ENCODE peak calls at places on chromosomes 6 and 20, in seven cellular contexts. M is K562, A is A549, R is IMR-90, B is GM12878, K is H1, W is HCT116. Y is an unnamed sample.

GRCh38 chr6:11225990-11226389 is 6.5 kb downstream of the NEDD9 start:
- DNase-seq in M (no peak), A (no peak), R (no peak), B (no peak), K (no peak), W (no peak), Y (peak; percentile 75)

GRCh38 chr6:145372671-145373123 is 362.6 kb downstream of the EPM2A start:
- DNase-seq in M (no peak), A (no peak), R (peak; percentile 65), B (peak; percentile 52), K (no peak), W (no peak), Y (peak; percentile 12)

GRCh38 chr6:75430631-75431345 is 62.8 kb downstream of the FILIP1 start:
- DNase-seq in M (no peak), A (no peak), R (no peak), B (no peak), K (no peak), W (no peak), Y (no peak)

GRCh38 chr20:23156170-23156841 is 70.2 kb upstream of the CD93 start:
- DNase-seq in M (peak; percentile 62), A (peak; percentile 41), R (peak; percentile 82), B (no peak), K (no peak), W (peak; percentile 78), Y (peak; percentile 50)

GRCh38 chr20:13671500-13672288 is 33.0 kb upstream of the TASP1 start:
- DNase-seq in M (no peak), A (no peak), R (peak; percentile 62), B (no peak), K (no peak), W (no peak), Y (no peak)

GRCh38 chr6:111952326-111952725 is 79.1 kb upstream of the FYN start:
- DNase-seq in M (no peak), A (no peak), R (no peak), B (no peak), K (no peak), W (no peak), Y (no peak)

GRCh38 chr20:7704021-7704420 is 236.2 kb downstream of the HAO1 start:
- DNase-seq in M (no peak), A (no peak), R (no peak), B (no peak), K (no peak), W (no peak), Y (no peak)

GRCh38 chr6:127302728-127303675 is 36.3 kb downstream of the RNF146 start:
- DNase-seq in M (peak; percentile 24), A (peak; percentile 44), R (peak; percentile 48), B (no peak), K (no peak), W (peak; percentile 16), Y (peak; percentile 25)

GRCh38 chr6:136410201-136411027 is 120.8 kb upstream of the BCLAF1 start:
- DNase-seq in M (no peak), A (no peak), R (peak; percentile 29), B (peak; percentile 3), K (no peak), W (no peak), Y (no peak)

GRCh38 chr6:15247750-15248450 is 2.0 kb downstream of the JARID2 start:
- DNase-seq in M (peak; percentile 70), A (peak; percentile 54), R (peak; percentile 62), B (no peak), K (no peak), W (no peak), Y (peak; percentile 46)

GRCh38 chr20:22339946-22340345 is 244.4 kb downstream of the FOXA2 start:
- DNase-seq in M (no peak), A (no peak), R (no peak), B (no peak), K (no peak), W (no peak), Y (no peak)

GRCh38 chr6:75493400-75494064 is at the start of gene FILIP1:
- DNase-seq in M (no peak), A (peak; percentile 75), R (peak; percentile 56), B (no peak), K (no peak), W (no peak), Y (no peak)

GRCh38 chr6:5999688-6000608 is 6.8 kb downstream of the NRN1 start:
- DNase-seq in M (no peak), A (no peak), R (no peak), B (no peak), K (no peak), W (no peak), Y (no peak)

GRCh38 chr6:67358241-67358640 is 1276.8 kb upstream of the ADGRB3 start:
- DNase-seq in M (no peak), A (no peak), R (no peak), B (no peak), K (no peak), W (no peak), Y (no peak)

GRCh38 chr6:32074996-32075532 is 34.1 kb downstream of the TNXB start:
- DNase-seq in M (no peak), A (no peak), R (peak; percentile 34), B (no peak), K (no peak), W (no peak), Y (no peak)

GRCh38 chr6:124076336-124077048 is 272.8 kb downstream of the NKAIN2 start:
- DNase-seq in M (no peak), A (no peak), R (no peak), B (no peak), K (no peak), W (no peak), Y (no peak)

GRCh38 chr6:91781946-91782345 is 1195.1 kb upstream of the MAP3K7 start:
- DNase-seq in M (no peak), A (no peak), R (no peak), B (no peak), K (no peak), W (no peak), Y (no peak)

GRCh38 chr6:109891924-109892323 is 86.2 kb upstream of the GPR6 start:
- DNase-seq in M (no peak), A (no peak), R (no peak), B (no peak), K (no peak), W (no peak), Y (no peak)

GRCh38 chr6:144314003-144314485 is 28.9 kb downstream of the UTRN start:
- DNase-seq in M (no peak), A (no peak), R (peak; percentile 75), B (no peak), K (no peak), W (no peak), Y (no peak)

GRCh38 chr20:57066126-57066900 is 200.1 kb downstream of the BMP7 start:
- DNase-seq in M (no peak), A (no peak), R (no peak), B (no peak), K (no peak), W (no peak), Y (no peak)

GRCh38 chr6:146851837-146852236 is 253.1 kb downstream of the ADGB start:
- DNase-seq in M (no peak), A (no peak), R (peak; percentile 94), B (no peak), K (no peak), W (no peak), Y (no peak)

GRCh38 chr20:39112196-39112743 is 150.1 kb downstream of the DHX35 start:
- DNase-seq in M (peak; percentile 82), A (peak; percentile 66), R (peak; percentile 28), B (no peak), K (peak; percentile 54), W (peak; percentile 50), Y (peak; percentile 65)

GRCh38 chr6:127484207-127484858 is 25.1 kb upstream of the KIAA0408 start:
- DNase-seq in M (no peak), A (peak; percentile 23), R (peak; percentile 70), B (peak; percentile 39), K (no peak), W (no peak), Y (peak; percentile 73)

GRCh38 chr6:98574991-98575390 is 259.4 kb upstream of the POU3F2 start:
- DNase-seq in M (no peak), A (peak; percentile 0), R (no peak), B (no peak), K (no peak), W (no peak), Y (peak; percentile 45)

GRCh38 chr6:130513770-130514169 is 148.0 kb downstream of the TMEM200A start:
- DNase-seq in M (peak; percentile 6), A (no peak), R (peak; percentile 65), B (peak; percentile 45), K (no peak), W (no peak), Y (no peak)

GRCh38 chr6:167505199-167505598 is 180.3 kb downstream of the TTLL2 start:
- DNase-seq in M (no peak), A (no peak), R (no peak), B (no peak), K (no peak), W (no peak), Y (no peak)

GRCh38 chr6:167506443-167507231 is 181.8 kb downstream of the TTLL2 start:
- DNase-seq in M (no peak), A (no peak), R (no peak), B (no peak), K (no peak), W (no peak), Y (peak; percentile 68)

GRCh38 chr6:167505782-167506181 is 180.9 kb downstream of the TTLL2 start:
- DNase-seq in M (no peak), A (no peak), R (no peak), B (no peak), K (no peak), W (no peak), Y (no peak)

GRCh38 chr6:167502471-167502870 is 177.6 kb downstream of the TTLL2 start:
- DNase-seq in M (no peak), A (no peak), R (no peak), B (no peak), K (no peak), W (no peak), Y (no peak)

GRCh38 chr6:167504412-167504961 is 179.6 kb downstream of the TTLL2 start:
- DNase-seq in M (no peak), A (no peak), R (no peak), B (no peak), K (no peak), W (no peak), Y (no peak)
- TF ChIP-seq CEBPB in M (no peak), A (no peak), R (no peak), B (no peak), K (no peak), W (no peak), Y (no peak)

GRCh38 chr6:12261502-12261901 is 28.7 kb upstream of the EDN1 start:
- DNase-seq in M (no peak), A (no peak), R (no peak), B (peak; percentile 26), K (no peak), W (no peak), Y (no peak)
- TF ChIP-seq CEBPB in M (no peak), A (no peak), R (no peak), B (no peak), K (no peak), W (no peak), Y (no peak)

GRCh38 chr6:54198134-54198533 is 86.9 kb downstream of the MLIP start:
- DNase-seq in M (no peak), A (no peak), R (no peak), B (no peak), K (no peak), W (no peak), Y (peak; percentile 6)
- TF ChIP-seq CEBPB in M (no peak), A (no peak), R (peak; percentile 67), B (no peak), K (peak; percentile 27), W (no peak), Y (peak; percentile 94)

DNA sequence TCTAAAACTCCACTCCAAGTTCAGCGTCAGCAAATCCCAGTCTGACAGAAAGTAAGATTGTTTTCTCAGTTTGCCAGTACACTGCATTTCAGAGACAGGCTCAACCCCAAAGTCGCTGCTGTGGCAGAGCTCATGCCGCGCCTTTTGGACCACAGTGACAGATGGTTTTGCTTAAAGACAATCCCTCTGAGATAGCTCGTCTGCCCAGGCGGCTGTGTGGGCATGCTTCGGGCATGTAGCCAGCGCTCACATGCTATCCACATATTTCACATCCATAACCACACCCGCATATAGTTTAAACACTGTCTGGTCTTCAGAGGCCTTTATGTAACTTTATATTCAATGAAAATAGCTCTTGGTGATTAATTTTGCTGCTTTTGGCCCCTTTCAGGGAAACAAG is 14.7 kb upstream of the PXDC1 start:
- DNase-seq in M (no peak), A (no peak), R (no peak), B (no peak), K (no peak), W (no peak), Y (no peak)
- TF ChIP-seq CEBPB in M (no peak), A (no peak), R (no peak), B (no peak), K (no peak), W (no peak), Y (no peak)